ENCODE peak calls at places on chromosomes 1 and 21, in five cellular contexts. Z, D, P, F and E are unnamed samples.

GRCh38 chr1:26721669-26722355 is 26.0 kb downstream of the ARID1A start:
- DNase-seq in Z (no peak), F (no peak), D (no peak), P (no peak), E (no peak)

GRCh38 chr1:12460911-12461621 is 156.9 kb downstream of the DHRS3 start:
- DNase-seq in F (peak), Z (no peak), D (no peak), P (no peak), E (no peak)

GRCh38 chr1:207811920-207812720 is 60.3 kb downstream of the CD46 start:
- DNase-seq in P (no peak), Z (peak), D (no peak), F (peak), E (peak)

GRCh38 chr1:1268284-1268682 is 5.4 kb downstream of the UBE2J2 start:
- DNase-seq in Z (no peak), D (no peak), P (no peak), F (no peak), E (no peak)

GRCh38 chr1:200336901-200337391 is 72.9 kb downstream of the ZNF281 start:
- DNase-seq in P (no peak), D (no peak), F (no peak), Z (no peak), E (no peak)

GRCh38 chr1:36918604-36919003 is 115.7 kb downstream of the GRIK3 start:
- DNase-seq in Z (no peak), P (no peak), D (no peak), F (peak), E (no peak)

GRCh38 chr1:56577859-56578663 is 1.3 kb downstream of the PLPP3 start:
- DNase-seq in Z (peak), P (peak), D (no peak), F (peak), E (no peak)

GRCh38 chr1:160542303-160542945 is 19.4 kb upstream of the SLAMF6 start:
- DNase-seq in Z (no peak), F (peak), P (no peak), D (no peak), E (no peak)

GRCh38 chr1:110283677-110284076 is 55.5 kb upstream of the RBM15 start:
- DNase-seq in D (no peak), P (no peak), F (no peak), Z (peak), E (peak)

GRCh38 chr1:91080650-91081049 is 58.8 kb upstream of the ZNF644 start:
- DNase-seq in F (no peak), P (no peak), D (no peak), Z (peak), E (no peak)

GRCh38 chr1:183040600-183040999 is 17.4 kb downstream of the LAMC1 start:
- DNase-seq in D (no peak), F (no peak), P (no peak), Z (no peak), E (no peak)

GRCh38 chr21:45280178-45280821 is 7.4 kb downstream of the POFUT2 start:
- DNase-seq in P (no peak), D (no peak), Z (no peak), F (no peak), E (no peak)

GRCh38 chr1:184456189-184456588 is 69.4 kb downstream of the C1orf21 start:
- DNase-seq in Z (no peak), F (no peak), P (no peak), D (no peak), E (no peak)

GRCh38 chr1:154565876-154566275 is 1.7 kb upstream of the CHRNB2 start:
- DNase-seq in P (no peak), D (no peak), F (no peak), Z (no peak), E (no peak)

GRCh38 chr21:43604505-43605204 is 54.6 kb downstream of the HSF2BP start:
- DNase-seq in Z (no peak), F (no peak), D (no peak), P (no peak), E (no peak)

GRCh38 chr1:110634455-110635281 is 28.5 kb upstream of the KCNA2 start:
- DNase-seq in P (no peak), Z (peak), F (peak), D (no peak), E (peak)

GRCh38 chr1:223642155-223642689 is 23.3 kb downstream of the CAPN8 start:
- DNase-seq in D (no peak), P (no peak), Z (no peak), F (no peak), E (no peak)

GRCh38 chr1:37338658-37339057 is 135.7 kb upstream of the ZC3H12A start:
- DNase-seq in P (no peak), Z (no peak), D (peak), F (no peak), E (peak)